ENCODE peak calls at places on chromosomes 16 and 17, in ten cellular contexts. K, B, X, P, A, Y, D, J, Z and H are unnamed samples.

GRCh38 chr17:511001-511690 is 158.5 kb upstream of the RPH3AL start:
- DNase-seq in K (peak; percentile 76), B (no peak), X (no peak), P (no peak), A (peak; percentile 33), Y (peak; percentile 83), D (no peak), J (peak; percentile 55), Z (no peak), H (no peak)

GRCh38 chr16:86221085-86221484 is 289.2 kb upstream of the FOXF1 start:
- DNase-seq in K (peak; percentile 84), B (no peak), X (no peak), P (no peak), A (no peak), Y (peak; percentile 86), D (no peak), J (no peak), Z (no peak), H (no peak)

GRCh38 chr17:17568772-17569195 is 22.7 kb downstream of the PEMT start:
- DNase-seq in K (no peak), B (peak; percentile 85), X (peak; percentile 88), P (peak; percentile 99), A (peak; percentile 67), Y (peak; percentile 24), D (peak; percentile 46), J (peak; percentile 28), Z (peak; percentile 81), H (no peak)

GRCh38 chr17:68133370-68134045 is 98.0 kb downstream of the KPNA2 start:
- DNase-seq in K (no peak), B (no peak), X (no peak), P (peak; percentile 86), A (no peak), Y (no peak), D (no peak), J (no peak), Z (no peak), H (no peak)

GRCh38 chr17:40038882-40039513 is 15.2 kb downstream of the MED24 start:
- DNase-seq in K (peak; percentile 68), B (peak; percentile 80), X (peak; percentile 69), P (peak; percentile 81), A (peak; percentile 77), Y (peak; percentile 79), D (peak; percentile 30), J (peak; percentile 38), Z (peak; percentile 80), H (peak; percentile 91)

GRCh38 chr17:45451131-45451530 is 18.5 kb upstream of the ARHGAP27 start:
- DNase-seq in K (no peak), B (peak; percentile 24), X (no peak), P (peak; percentile 74), A (no peak), Y (no peak), D (no peak), J (no peak), Z (no peak), H (no peak)

GRCh38 chr16:87552772-87553171 is 49.5 kb upstream of the JPH3 start:
- DNase-seq in K (peak; percentile 25), B (no peak), X (no peak), P (no peak), A (no peak), Y (peak; percentile 43), D (no peak), J (peak; percentile 58), Z (peak; percentile 56), H (no peak)

GRCh38 chr16:89096768-89097527 is 3.3 kb downstream of the ACSF3 start:
- DNase-seq in K (no peak), B (no peak), X (no peak), P (no peak), A (no peak), Y (no peak), D (no peak), J (no peak), Z (no peak), H (no peak)

GRCh38 chr17:11986939-11987329 is 10.3 kb downstream of the ZNF18 start:
- DNase-seq in K (peak; percentile 36), B (peak; percentile 41), X (no peak), P (no peak), A (no peak), Y (peak; percentile 41), D (peak; percentile 69), J (peak; percentile 47), Z (peak; percentile 51), H (no peak)

GRCh38 chr16:89581045-89581695 is 5.6 kb downstream of the CPNE7 start:
- DNase-seq in K (peak; percentile 98), B (no peak), X (no peak), P (no peak), A (no peak), Y (peak; percentile 99), D (no peak), J (peak; percentile 67), Z (peak; percentile 76), H (no peak)

DNA sequence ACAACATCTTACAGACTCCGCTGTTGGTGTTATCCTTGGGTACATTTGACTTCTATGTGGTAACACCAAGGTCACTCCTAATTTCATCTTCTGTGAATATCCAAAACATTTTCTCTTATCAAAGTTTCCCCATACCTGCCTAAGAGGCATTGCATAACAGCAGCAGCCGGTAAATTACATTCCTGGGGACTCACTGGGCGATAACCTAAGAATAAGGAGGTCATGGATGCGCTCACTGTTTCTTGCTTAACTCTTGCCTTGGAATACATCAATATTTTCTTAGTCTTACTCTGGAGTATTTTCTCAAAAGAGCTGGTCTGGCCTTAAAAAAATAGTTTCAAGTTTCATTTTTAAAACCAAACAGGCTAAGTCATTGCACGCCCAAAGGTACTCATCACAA is 235.1 kb upstream of the ERCC4 start:
- DNase-seq in K (no peak), B (no peak), X (no peak), P (no peak), A (no peak), Y (no peak), D (no peak), J (no peak), Z (no peak), H (no peak)
- TF ChIP-seq CTCF in K (no peak), B (no peak), X (no peak), P (no peak), A (no peak), Y (no peak), D (no peak), J (no peak), Z (no peak), H (no peak)

GRCh38 chr17:26807024-26807423 is 486.9 kb upstream of the WSB1 start:
- DNase-seq in K (no peak), B (no peak), X (no peak), P (no peak), A (no peak), Y (no peak), D (no peak), J (no peak), Z (no peak), H (no peak)

DNA sequence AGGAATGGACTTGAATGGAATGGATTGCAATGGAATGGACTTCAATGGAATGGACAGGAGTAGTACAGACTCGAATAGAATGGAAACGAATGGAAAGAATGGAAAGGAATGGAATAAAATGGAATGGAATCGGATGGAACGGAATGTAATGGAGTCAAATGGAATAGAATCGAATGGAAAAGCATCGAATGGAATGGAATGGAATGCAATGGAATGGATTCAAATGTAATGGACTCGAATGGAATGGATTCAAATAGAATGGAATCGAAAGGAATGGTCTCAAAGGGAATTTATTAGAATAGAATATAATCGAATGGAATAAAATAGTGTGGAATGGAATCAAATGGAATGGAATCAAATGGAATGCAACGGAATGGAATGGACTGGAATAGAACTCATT is 484.9 kb upstream of the WSB1 start:
- DNase-seq in K (peak; percentile 22), B (no peak), X (no peak), P (no peak), A (no peak), Y (peak; percentile 11), D (no peak), J (peak; percentile 4), Z (no peak), H (no peak)
- H3K9me3 ChIP-seq in K (peaks cover 43% of the 10 kb centered on the region), B (peaks cover 9% of the 10 kb centered on the region), X (peaks cover 13% of the 10 kb centered on the region), P (peaks cover 82% of the 10 kb centered on the region), A (no peaks in the 10 kb centered on the region), Y (no peaks in the 10 kb centered on the region), D (peaks cover 54% of the 10 kb centered on the region), J (peaks cover 77% of the 10 kb centered on the region), Z (peaks cover 7% of the 10 kb centered on the region), H (no peaks in the 10 kb centered on the region)

GRCh38 chr16:57663917-57664661 is 4.0 kb upstream of the ADGRG3 start:
- DNase-seq in K (no peak), B (no peak), X (no peak), P (no peak), A (no peak), Y (no peak), D (no peak), J (no peak), Z (no peak), H (no peak)

GRCh38 chr16:57665541-57665940 is 2.6 kb upstream of the ADGRG3 start:
- DNase-seq in K (no peak), B (no peak), X (no peak), P (no peak), A (no peak), Y (no peak), D (no peak), J (no peak), Z (no peak), H (no peak)

GRCh38 chr16:57663436-57663835 is 4.7 kb upstream of the ADGRG3 start:
- DNase-seq in K (no peak), B (no peak), X (no peak), P (no peak), A (no peak), Y (no peak), D (no peak), J (no peak), Z (no peak), H (no peak)

GRCh38 chr16:57666353-57667068 is 1.6 kb upstream of the ADGRG3 start:
- DNase-seq in K (no peak), B (no peak), X (no peak), P (no peak), A (no peak), Y (no peak), D (no peak), J (no peak), Z (no peak), H (no peak)

DNA sequence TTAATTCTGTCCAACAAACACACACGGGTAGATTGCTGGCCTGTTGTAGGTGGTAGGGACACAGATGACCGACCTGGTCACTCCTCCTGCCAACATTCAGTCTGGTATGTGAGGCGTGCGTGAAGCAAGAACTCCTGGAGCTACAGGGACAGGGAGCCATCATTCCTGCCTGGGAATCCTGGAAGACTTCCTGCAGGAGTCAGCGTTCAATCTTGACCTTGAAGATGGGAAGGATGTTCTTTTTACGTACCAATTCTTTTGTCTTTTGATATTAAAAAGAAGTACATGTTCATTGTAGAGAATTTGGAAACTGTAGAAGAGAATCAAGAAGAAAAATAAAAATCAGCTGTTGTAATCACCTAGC is 3.5 kb upstream of the ADGRG3 start:
- DNase-seq in K (no peak), B (no peak), X (no peak), P (no peak), A (no peak), Y (no peak), D (no peak), J (no peak), Z (no peak), H (no peak)
- TF ChIP-seq CTCF in K (no peak), B (no peak), X (no peak), P (no peak), A (no peak), Y (no peak), D (no peak), J (no peak), Z (no peak), H (no peak)

DNA sequence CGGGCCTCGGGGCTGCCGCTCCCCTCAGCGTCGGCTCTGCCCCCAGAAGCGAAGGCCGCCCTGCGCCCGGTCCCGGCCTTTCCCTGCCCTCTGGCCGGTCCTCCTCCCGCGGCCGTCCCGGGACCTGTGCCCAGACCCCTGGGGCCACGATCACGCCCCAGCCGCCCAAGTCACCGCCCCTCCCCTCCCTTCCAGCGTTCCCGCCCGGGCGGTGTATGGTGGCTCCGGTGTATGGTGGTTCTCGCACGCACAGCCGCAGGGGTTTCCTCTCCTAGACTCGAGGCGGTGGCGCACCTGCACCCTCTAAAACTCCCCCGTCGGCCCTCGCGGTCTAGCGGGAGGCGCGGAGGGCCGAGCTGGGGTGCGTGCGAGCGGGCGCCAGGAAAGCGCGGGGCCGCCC is 10.0 kb downstream of the TIGD7 start:
- DNase-seq in K (no peak), B (no peak), X (no peak), P (no peak), A (no peak), Y (no peak), D (no peak), J (no peak), Z (no peak), H (no peak)
- H3K9me3 ChIP-seq in K (peaks cover 46% of the 10 kb centered on the region), B (peaks cover 3% of the 10 kb centered on the region), X (peaks cover 52% of the 10 kb centered on the region), P (peaks cover 66% of the 10 kb centered on the region), A (peaks cover 1% of the 10 kb centered on the region), Y (peaks cover 11% of the 10 kb centered on the region), D (peaks cover 85% of the 10 kb centered on the region), J (peaks cover 52% of the 10 kb centered on the region), Z (peaks cover 41% of the 10 kb centered on the region), H (peaks cover 67% of the 10 kb centered on the region)